ENCODE peak calls at places on chromosomes 6 and 20, in four cellular contexts. S, P, D and A are unnamed samples.
A peak's percentile ranks its signal among the peaks of the same experiment; 100 is the strongest.

GRCh38 chr20:41087777-41088176 is 49.6 kb upstream of the PLCG1 start:
- DNase-seq in S (no peak), P (no peak), D (no peak), A (no peak)

GRCh38 chr6:119384444-119384843 is 34.9 kb upstream of the MAN1A1 start:
- DNase-seq in S (peak; percentile 60), P (no peak), D (no peak), A (peak; percentile 70)

GRCh38 chr6:34474754-34475153 is 8.9 kb downstream of the PACSIN1 start:
- DNase-seq in S (no peak), P (no peak), D (no peak), A (no peak)

GRCh38 chr20:58002901-58003300 is 225.6 kb downstream of the ANKRD60 start:
- DNase-seq in S (no peak), P (no peak), D (no peak), A (no peak)

GRCh38 chr6:168616807-168617756 is 176.1 kb downstream of the SMOC2 start:
- DNase-seq in S (no peak), P (no peak), D (no peak), A (peak; percentile 47)

GRCh38 chr6:15761045-15761502 is 98.2 kb upstream of the DTNBP1 start:
- DNase-seq in S (no peak), P (no peak), D (no peak), A (no peak)

GRCh38 chr20:4341804-4342560 is 326.6 kb upstream of the RNF24 start:
- DNase-seq in S (peak; percentile 25), P (peak; percentile 61), D (peak; percentile 83), A (no peak)

GRCh38 chr6:167750956-167751358 is 75.8 kb upstream of the AFDN start:
- DNase-seq in S (no peak), P (no peak), D (peak; percentile 13), A (peak; percentile 62)

GRCh38 chr6:139109558-139109957 is 25.3 kb upstream of the HECA start:
- DNase-seq in S (peak; percentile 68), P (peak; percentile 45), D (no peak), A (no peak)

GRCh38 chr6:125787791-125788190 is 3.0 kb upstream of the NCOA7 start:
- DNase-seq in S (peak; percentile 75), P (peak; percentile 49), D (no peak), A (no peak)

GRCh38 chr6:130385059-130385695 is 19.4 kb downstream of the TMEM200A start:
- DNase-seq in S (no peak), P (peak; percentile 79), D (no peak), A (no peak)

GRCh38 chr6:53986165-53986720 is 125.0 kb upstream of the MLIP start:
- DNase-seq in S (peak; percentile 79), P (peak; percentile 73), D (peak; percentile 39), A (no peak)

GRCh38 chr20:19830351-19830750 is 72.3 kb downstream of the RIN2 start:
- DNase-seq in S (no peak), P (no peak), D (peak; percentile 55), A (no peak)

GRCh38 chr20:42051935-42052334 is 433.8 kb upstream of the CHD6 start:
- DNase-seq in S (no peak), P (no peak), D (no peak), A (no peak)

GRCh38 chr6:7522873-7523272 is 18.6 kb upstream of the DSP start:
- DNase-seq in S (no peak), P (no peak), D (no peak), A (no peak)

GRCh38 chr6:38713812-38714211 is 1.3 kb upstream of the DNAH8 start:
- DNase-seq in S (no peak), P (no peak), D (peak; percentile 9), A (no peak)

GRCh38 chr6:159212881-159213280 is 43.7 kb downstream of the FNDC1 start:
- DNase-seq in S (no peak), P (no peak), D (no peak), A (no peak)

GRCh38 chr20:2619961-2620595 is 32.4 kb upstream of the NOP56 start:
- DNase-seq in S (peak; percentile 6), P (peak; percentile 19), D (peak; percentile 68), A (no peak)

GRCh38 chr6:140779341-140779740 is 1353.4 kb upstream of the GJE1 start:
- DNase-seq in S (peak; percentile 42), P (peak; percentile 63), D (peak; percentile 76), A (no peak)

GRCh38 chr6:54992789-54993188 is 146.2 kb downstream of the FAM83B start:
- DNase-seq in S (peak; percentile 24), P (peak; percentile 14), D (no peak), A (no peak)

GRCh38 chr20:51312480-51312783 is 230.1 kb downstream of the NFATC2 start:
- DNase-seq in S (no peak), P (no peak), D (no peak), A (no peak)

GRCh38 chr20:58039569-58040092 is 188.8 kb downstream of the ANKRD60 start:
- DNase-seq in S (no peak), P (no peak), D (no peak), A (peak; percentile 79)

GRCh38 chr6:39688494-39688893 is 36.7 kb downstream of the KIF6 start:
- DNase-seq in S (peak; percentile 75), P (peak; percentile 86), D (peak; percentile 46), A (no peak)

GRCh38 chr6:152893187-152893586 is 89.7 kb downstream of the FBXO5 start:
- DNase-seq in S (no peak), P (no peak), D (no peak), A (no peak)

GRCh38 chr6:38131527-38131965 is 312.0 kb downstream of the ZFAND3 start:
- DNase-seq in S (peak; percentile 97), P (peak; percentile 96), D (peak; percentile 97), A (no peak)

GRCh38 chr6:139296927-139297326 is 5.1 kb upstream of the TXLNB start:
- DNase-seq in S (peak; percentile 54), P (peak; percentile 64), D (peak; percentile 68), A (no peak)

GRCh38 chr20:6489361-6490154 is 277.9 kb upstream of the BMP2 start:
- DNase-seq in S (no peak), P (no peak), D (no peak), A (no peak)

GRCh38 chr20:33851842-33852466 is 40.8 kb downstream of the CHMP4B start:
- DNase-seq in S (no peak), P (no peak), D (no peak), A (no peak)

GRCh38 chr20:57327820-57328219 is 1.8 kb upstream of the SPO11 start:
- DNase-seq in S (no peak), P (no peak), D (no peak), A (no peak)

GRCh38 chr20:10469599-10469998 is 34.5 kb downstream of the SLX4IP start:
- DNase-seq in S (peak; percentile 93), P (peak; percentile 84), D (peak; percentile 73), A (peak; percentile 88)

GRCh38 chr6:209432-210103 is 82.7 kb upstream of the DUSP22 start:
- DNase-seq in S (no peak), P (no peak), D (no peak), A (no peak)

GRCh38 chr6:73565767-73566485 is 45.1 kb upstream of the EEF1A1 start:
- DNase-seq in S (no peak), P (peak; percentile 12), D (no peak), A (no peak)

GRCh38 chr20:34891166-34892062 is 15.0 kb downstream of the ACSS2 start:
- DNase-seq in S (peak; percentile 69), P (peak; percentile 89), D (peak; percentile 84), A (no peak)

GRCh38 chr6:142242269-142242668 is 59.5 kb upstream of the ADGRG6 start:
- DNase-seq in S (peak; percentile 36), P (peak; percentile 2), D (no peak), A (no peak)

GRCh38 chr6:11368760-11369159 is 136.3 kb upstream of the NEDD9 start:
- DNase-seq in S (no peak), P (no peak), D (peak; percentile 90), A (no peak)
- H3K27ac ChIP-seq in S (no peak overlapping the region), P (no peak overlapping the region), D (peak overlapping the region; percentile 72), A (no peak overlapping the region)

GRCh38 chr6:68039641-68040311 is 595.3 kb upstream of the ADGRB3 start:
- DNase-seq in S (no peak), P (no peak), D (no peak), A (no peak)
- H3K4me3 ChIP-seq in S (no peak overlapping the region), P (no peak overlapping the region), D (no peak overlapping the region), A (no peak overlapping the region)

DNA sequence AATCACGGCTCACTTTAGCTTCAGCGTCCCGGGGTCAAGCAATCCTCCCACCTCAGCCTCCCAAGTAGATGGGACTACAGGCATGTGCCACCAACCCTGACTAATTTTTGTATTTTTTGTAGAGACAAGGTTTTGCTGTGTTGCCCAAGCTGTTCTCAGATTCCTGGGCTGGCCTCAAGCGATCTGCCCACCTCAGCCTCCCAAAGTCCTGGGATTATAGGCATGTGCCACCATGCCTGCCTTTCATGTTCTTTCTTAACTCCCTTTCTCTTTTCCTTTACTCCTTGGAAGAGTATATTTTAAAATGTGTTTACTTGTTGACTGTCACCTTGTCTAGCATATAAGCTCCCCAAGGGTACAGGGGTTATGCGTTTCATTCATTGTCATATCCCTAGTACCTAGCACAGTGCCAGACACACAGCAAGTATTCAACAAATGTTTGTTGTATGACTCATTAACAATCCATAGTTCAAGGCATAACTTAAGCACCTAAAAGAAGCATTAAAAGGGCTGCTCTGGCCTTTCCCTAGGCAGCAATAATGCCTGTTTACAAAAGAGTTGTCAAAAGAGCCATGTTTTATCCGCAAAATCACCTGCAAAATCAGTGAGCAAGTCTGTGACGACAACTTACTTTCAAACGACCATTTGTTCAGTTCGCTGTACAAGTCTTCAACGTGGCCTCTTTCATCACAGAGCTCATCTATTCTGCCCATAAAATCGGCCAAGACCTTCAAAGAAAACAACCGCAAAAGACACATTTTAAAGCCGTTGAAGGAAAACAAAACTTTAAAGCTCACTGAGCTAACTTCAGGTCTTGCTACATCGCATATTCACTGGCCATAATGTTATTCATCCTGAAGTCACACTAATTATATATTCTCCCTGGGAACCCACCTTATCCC is 4.6 kb downstream of the CYP24A1 start:
- DNase-seq in S (no peak), P (no peak), D (no peak), A (no peak)
- H3K27ac ChIP-seq in S (no peak overlapping the region), P (no peak overlapping the region), D (no peak overlapping the region), A (no peak overlapping the region)

GRCh38 chr6:29021434-29021833 is 16.3 kb upstream of the ZNF311 start:
- DNase-seq in S (no peak), P (no peak), D (no peak), A (no peak)
- H3K4me3 ChIP-seq in S (no peak overlapping the region), P (no peak overlapping the region), D (no peak overlapping the region), A (no peak overlapping the region)

DNA sequence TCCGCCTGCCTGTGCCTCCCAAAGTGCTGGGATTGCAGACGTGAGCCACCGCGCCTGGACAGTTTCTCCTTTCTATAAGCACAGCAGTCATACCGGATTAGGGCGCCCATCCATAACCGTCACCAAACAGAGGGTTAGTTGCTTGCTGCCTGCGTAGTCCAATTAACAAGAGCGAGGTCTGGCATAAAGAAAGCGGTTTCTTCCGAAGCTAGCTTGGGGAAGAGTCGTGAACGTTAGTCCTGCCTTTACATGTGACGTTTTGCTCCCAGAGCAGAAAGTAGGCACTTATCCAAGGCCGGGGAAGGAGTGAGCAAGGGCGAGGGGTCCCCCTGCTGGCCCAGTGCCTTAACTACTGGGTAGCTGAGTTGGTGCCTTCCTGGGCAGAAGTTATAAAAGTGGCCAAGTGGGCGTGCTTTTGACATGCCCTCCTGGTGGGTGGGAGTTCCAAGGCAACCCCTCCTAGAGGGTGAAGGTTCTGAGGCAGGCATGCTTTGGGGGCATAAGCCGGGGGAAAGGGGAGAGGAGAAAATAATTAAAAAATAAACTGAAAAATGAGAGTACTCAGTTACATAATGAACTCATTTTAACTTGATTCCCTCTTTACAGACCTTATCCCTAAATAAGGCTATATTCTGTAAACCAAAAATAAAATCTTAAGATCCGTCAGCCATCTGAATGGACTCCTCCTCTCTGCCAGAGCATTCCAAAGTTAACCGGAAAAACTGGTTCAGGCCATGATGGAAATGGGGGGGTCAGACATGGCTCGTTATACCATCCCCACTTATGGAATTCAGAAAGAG is 88.0 kb downstream of the FAM217A start:
- DNase-seq in S (peak; percentile 95), P (peak; percentile 95), D (peak; percentile 77), A (peak; percentile 96)
- H3K27ac ChIP-seq in S (no peak overlapping the region), P (peak overlapping the region; percentile 71), D (peak overlapping the region; percentile 42), A (peak overlapping the region; percentile 78)